ENCODE peak calls at places on chromosomes 5 and 9, in four cellular contexts. S is gastrocnemius medialis, R is BE2C, J is brain microvascular endothelial cell. C is an unnamed sample.

GRCh38 chr9:119967867-119968535 is 598.8 kb upstream of the BRINP1 start:
- DNase-seq in J (no peak), R (no peak), S (no peak), C (no peak)

GRCh38 chr9:104950838-104951237 is 22.9 kb upstream of the ABCA1 start:
- DNase-seq in R (no peak), S (no peak), J (no peak), C (no peak)

GRCh38 chr9:134604834-134605233 is 36.8 kb upstream of the COL5A1 start:
- DNase-seq in S (no peak), J (no peak), R (peak), C (no peak)

GRCh38 chr5:124963236-124963929 is 216.9 kb upstream of the ZNF608 start:
- DNase-seq in J (peak), R (peak), S (no peak), C (peak)

GRCh38 chr9:109914280-109915027 is 134.5 kb downstream of the PALM2AKAP2 start:
- DNase-seq in R (no peak), S (no peak), J (peak), C (peak)

GRCh38 chr5:82365744-82366228 is 87.6 kb upstream of the RPS23 start:
- DNase-seq in R (no peak), J (peak), S (no peak), C (no peak)

GRCh38 chr9:134315716-134316443 is 10.4 kb upstream of the RXRA start:
- DNase-seq in J (no peak), R (no peak), S (no peak), C (no peak)

GRCh38 chr5:73591698-73592501 is 26.4 kb downstream of the UTP15 start:
- DNase-seq in S (no peak), R (peak), J (peak), C (no peak)

GRCh38 chr5:34826347-34826746 is 12.6 kb upstream of the TTC23L start:
- DNase-seq in S (no peak), R (no peak), J (peak), C (no peak)

GRCh38 chr5:68548959-68549676 is 333.6 kb downstream of the PIK3R1 start:
- DNase-seq in J (peak), S (no peak), R (peak), C (no peak)

GRCh38 chr5:94908889-94909480 is 290.5 kb downstream of the SLF1 start:
- DNase-seq in J (peak), S (no peak), R (peak), C (no peak)

GRCh38 chr9:135416771-135417290 is 62.8 kb upstream of the PPP1R26 start:
- DNase-seq in R (no peak), S (no peak), J (no peak), C (no peak)

GRCh38 chr5:132203464-132203818 is 24.2 kb downstream of the P4HA2 start:
- DNase-seq in S (no peak), J (no peak), R (no peak), C (no peak)

GRCh38 chr5:171863928-171864327 is 78.3 kb downstream of the SMIM23 start:
- DNase-seq in S (no peak), R (no peak), J (peak), C (peak)

GRCh38 chr5:72474117-72474915 is 32.9 kb downstream of the ZNF366 start:
- DNase-seq in R (no peak), J (peak), S (no peak), C (no peak)

GRCh38 chr5:179406031-179406681 is 60.9 kb upstream of the ADAMTS2 start:
- DNase-seq in R (peak), S (no peak), J (peak), C (no peak)

GRCh38 chr9:117409321-117409720 is 5.5 kb downstream of the ASTN2 start:
- DNase-seq in R (no peak), S (no peak), J (no peak), C (no peak)

GRCh38 chr5:6728011-6728794 is 15.0 kb downstream of the TENT4A start:
- DNase-seq in S (no peak), J (no peak), R (peak), C (no peak)

GRCh38 chr5:172795401-172795977 is 24.5 kb upstream of the DUSP1 start:
- DNase-seq in J (peak), R (no peak), S (peak), C (peak)

GRCh38 chr5:147410496-147411395 is 99.1 kb downstream of the DPYSL3 start:
- DNase-seq in S (no peak), R (peak), J (no peak), C (no peak)

GRCh38 chr9:136202449-136203405 is 2.2 kb downstream of the LHX3 start:
- DNase-seq in R (no peak), S (no peak), J (no peak), C (no peak)

GRCh38 chr9:75588808-75589207 is 301.7 kb upstream of the PCSK5 start:
- DNase-seq in J (no peak), R (no peak), S (no peak), C (no peak)

DNA sequence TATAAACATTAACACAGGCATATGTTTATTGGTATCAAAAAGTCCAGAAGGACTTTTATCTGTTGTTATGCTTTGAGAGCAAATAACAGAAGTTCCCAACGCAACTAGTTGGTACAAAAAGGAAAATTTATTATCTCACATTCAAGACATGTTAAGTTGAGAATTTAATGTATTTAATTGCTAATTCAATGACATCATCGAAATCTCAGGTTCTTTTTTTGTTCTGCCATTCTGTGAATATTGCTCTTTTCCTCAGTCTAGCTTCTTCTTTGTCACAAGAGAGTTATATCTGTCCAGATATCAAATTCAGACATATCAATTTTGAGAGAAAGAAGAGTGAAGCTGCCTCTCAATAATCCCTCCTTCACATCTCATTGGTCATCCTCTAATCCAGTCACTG is 307.6 kb upstream of the PCSK5 start:
- DNase-seq in J (no peak), R (no peak), S (no peak), C (no peak)
- H3K4me3 ChIP-seq in J (no peak), R (no peak), S (no peak), C (no peak)

GRCh38 chr5:149732500-149733128 is 2.5 kb downstream of the PPARGC1B start:
- DNase-seq in R (no peak), J (peak), S (peak), C (no peak)
- H3K4me3 ChIP-seq in R (peak), J (peak), S (peak), C (no peak)

DNA sequence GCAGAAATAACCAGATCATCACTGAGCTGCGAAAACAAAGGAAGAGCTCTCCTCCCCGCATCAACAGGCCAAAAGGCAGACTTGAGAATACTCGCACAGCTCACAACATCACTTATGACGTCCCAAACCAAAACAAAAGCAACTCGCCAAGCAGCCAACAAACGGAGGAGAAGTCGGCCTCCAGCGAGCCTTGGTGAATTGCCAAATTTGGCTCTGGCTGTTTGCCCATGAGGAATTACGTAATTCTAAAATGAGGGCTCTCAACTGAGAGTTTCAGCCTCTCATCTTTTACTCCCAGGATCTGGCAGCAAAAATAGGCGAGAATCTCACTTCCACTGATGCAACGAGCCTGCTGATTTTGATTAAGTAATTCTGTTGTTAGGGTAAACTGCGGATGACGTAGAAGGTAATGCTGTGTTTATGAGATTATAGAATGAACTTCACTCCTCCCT is 51.7 kb upstream of the SEMA6A start:
- DNase-seq in J (peak), R (peak), S (peak), C (no peak)
- H3K4me3 ChIP-seq in J (no peak), R (peak), S (no peak), C (no peak)

GRCh38 chr9:130794923-130795495 is 40.0 kb upstream of the ABL1 start:
- DNase-seq in S (no peak), J (no peak), R (no peak), C (no peak)
- H3K4me3 ChIP-seq in S (no peak), J (no peak), R (no peak), C (no peak)

GRCh38 chr9:16720386-16720785 is 150.1 kb downstream of the BNC2 start:
- DNase-seq in R (no peak), J (no peak), S (no peak), C (no peak)

GRCh38 chr9:16719921-16720320 is 150.5 kb downstream of the BNC2 start:
- DNase-seq in J (no peak), S (no peak), R (no peak), C (no peak)

GRCh38 chr9:16718952-16719351 is 151.5 kb downstream of the BNC2 start:
- DNase-seq in S (no peak), R (no peak), J (no peak), C (no peak)

GRCh38 chr9:16725066-16725465 is 145.4 kb downstream of the BNC2 start:
- DNase-seq in J (no peak), S (no peak), R (no peak), C (no peak)

GRCh38 chr9:16721972-16722371 is 148.5 kb downstream of the BNC2 start:
- DNase-seq in R (no peak), J (peak), S (peak), C (no peak)
- H3K4me3 ChIP-seq in R (no peak), J (no peak), S (peak), C (no peak)

DNA sequence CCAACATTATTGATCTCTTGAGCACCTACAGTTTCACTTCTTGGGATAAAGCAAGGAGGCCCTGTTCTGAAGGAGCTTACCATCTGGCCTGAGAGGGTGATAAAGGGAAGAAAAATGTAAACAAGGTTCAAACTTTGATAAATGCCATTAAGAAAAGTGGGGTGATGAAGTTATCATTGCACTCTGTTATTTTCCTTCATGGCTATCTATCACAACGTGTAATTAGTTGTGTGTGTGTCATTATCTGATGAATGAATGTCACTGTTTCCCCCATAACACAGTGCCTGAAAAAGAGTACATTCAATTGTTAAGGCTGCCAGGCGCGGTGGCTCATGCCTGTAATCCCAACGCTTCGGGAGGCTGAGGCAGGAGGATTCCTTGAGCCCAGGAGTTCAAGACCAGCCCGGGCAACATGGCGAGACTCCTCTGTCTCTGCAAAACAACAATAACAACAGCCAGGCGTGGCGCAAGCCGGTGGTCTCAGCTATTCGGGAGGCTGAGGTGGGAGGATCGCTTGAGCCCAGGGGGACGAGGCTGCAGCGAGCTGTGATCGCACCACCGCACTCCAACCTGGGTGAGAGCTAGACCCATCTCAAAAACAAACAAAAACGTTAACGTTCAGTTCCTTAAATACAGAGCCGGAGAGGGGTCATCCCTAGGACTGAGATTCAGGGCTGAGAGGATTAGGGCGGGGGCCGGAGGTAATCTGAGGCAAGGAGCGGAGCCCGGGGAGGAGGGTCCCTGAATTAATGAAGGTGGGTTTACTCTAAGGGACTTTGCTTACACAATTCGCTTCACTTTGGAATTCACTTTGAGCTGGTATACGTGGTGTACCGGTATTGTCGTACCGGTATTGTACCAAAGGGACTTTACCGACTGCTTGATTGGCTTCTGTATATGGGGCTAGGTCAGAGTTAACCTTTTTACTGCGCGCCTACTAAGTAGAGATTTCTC is 917 bp downstream of the NHP2 start:
- DNase-seq in J (no peak), R (no peak), S (peak), C (no peak)
- H3K4me3 ChIP-seq in J (peak), R (peak), S (peak), C (peak)